ENCODE peak calls at places on chromosomes 5 and 9, in six cellular contexts. N, I, O, P, W and Y are unnamed samples.

GRCh38 chr5:31554552-31554951 is 22.5 kb downstream of the C5orf22 start:
- DNase-seq in P (no peak), N (no peak), I (no peak), W (no peak), O (no peak), Y (no peak)

GRCh38 chr5:89729623-89730390 is 679.7 kb downstream of the CETN3 start:
- DNase-seq in I (no peak), P (no peak), O (no peak), N (peak), W (no peak), Y (no peak)

GRCh38 chr5:3033033-3033755 is 281.7 kb upstream of the IRX2 start:
- DNase-seq in P (no peak), O (no peak), W (no peak), I (no peak), N (no peak), Y (no peak)

GRCh38 chr5:124697912-124698690 is 48.3 kb downstream of the ZNF608 start:
- DNase-seq in I (no peak), O (no peak), W (peak), P (no peak), N (peak), Y (no peak)

GRCh38 chr5:148723143-148723542 is 68.8 kb upstream of the HTR4 start:
- DNase-seq in O (no peak), N (no peak), W (no peak), P (no peak), I (no peak), Y (no peak)

GRCh38 chr5:59525310-59525709 is 368.2 kb downstream of the PDE4D start:
- DNase-seq in N (no peak), O (no peak), P (no peak), W (no peak), I (no peak), Y (no peak)

GRCh38 chr9:35553670-35554543 is 51.2 kb upstream of the TESK1 start:
- DNase-seq in I (peak), O (no peak), P (peak), W (peak), N (peak), Y (peak)

GRCh38 chr9:132584616-132585560 is 2.5 kb downstream of the BARHL1 start:
- DNase-seq in W (no peak), P (no peak), O (no peak), I (no peak), N (no peak), Y (peak)

GRCh38 chr5:177409043-177409801 is at the start of gene F12:
- DNase-seq in N (no peak), W (no peak), O (no peak), I (no peak), P (no peak), Y (no peak)

GRCh38 chr9:89519393-89519805 is 21.5 kb upstream of the SEMA4D start:
- DNase-seq in N (peak), P (peak), O (no peak), I (no peak), W (no peak), Y (peak)

GRCh38 chr9:136092353-136092650 is 2.8 kb downstream of the NACC2 start:
- DNase-seq in W (no peak), P (no peak), O (no peak), I (no peak), N (no peak), Y (no peak)

GRCh38 chr9:107707915-107708441 is 218.4 kb upstream of the KLF4 start:
- DNase-seq in P (no peak), N (no peak), W (no peak), O (no peak), I (no peak), Y (no peak)

GRCh38 chr5:32332361-32332760 is 19.6 kb upstream of the MTMR12 start:
- DNase-seq in W (no peak), I (no peak), N (no peak), O (no peak), P (no peak), Y (no peak)

GRCh38 chr5:33313150-33313549 is 127.6 kb upstream of the TARS1 start:
- DNase-seq in I (no peak), N (peak), O (no peak), P (no peak), W (peak), Y (no peak)

GRCh38 chr5:83724915-83725314 is 4.3 kb upstream of the HAPLN1 start:
- DNase-seq in W (no peak), O (no peak), I (no peak), P (no peak), N (peak), Y (no peak)

GRCh38 chr5:162607879-162608278 is 540.3 kb downstream of the GABRG2 start:
- DNase-seq in I (no peak), N (no peak), P (no peak), O (no peak), W (no peak), Y (no peak)

GRCh38 chr5:68344447-68345111 is 129.0 kb downstream of the PIK3R1 start:
- DNase-seq in P (no peak), I (no peak), N (peak), W (no peak), O (no peak), Y (no peak)

GRCh38 chr5:140633081-140633471 is at the start of gene CD14:
- DNase-seq in P (peak), O (peak), N (no peak), I (no peak), W (no peak), Y (no peak)

GRCh38 chr9:115328228-115328627 is 210.3 kb upstream of the TNC start:
- DNase-seq in N (no peak), P (no peak), W (peak), O (no peak), I (peak), Y (no peak)

GRCh38 chr5:13658761-13659160 is 285.7 kb downstream of the DNAH5 start:
- DNase-seq in N (no peak), W (no peak), O (no peak), I (no peak), P (no peak), Y (no peak)

GRCh38 chr9:7974335-7975005 is 174.9 kb upstream of the DMAC1 start:
- DNase-seq in I (no peak), W (no peak), N (no peak), P (no peak), O (no peak), Y (no peak)

GRCh38 chr9:38295751-38296150 is 96.8 kb upstream of the ALDH1B1 start:
- DNase-seq in N (no peak), P (no peak), I (no peak), O (no peak), W (no peak), Y (no peak)

GRCh38 chr9:28662675-28663074 is 1089.4 kb upstream of the C9orf72 start:
- DNase-seq in O (no peak), P (no peak), N (no peak), W (no peak), I (no peak), Y (no peak)

GRCh38 chr9:128218518-128219389 is 15.6 kb downstream of the DNM1 start:
- DNase-seq in I (peak), W (peak), N (peak), O (peak), P (peak), Y (peak)

GRCh38 chr9:120714846-120715231 is 569 bp upstream of the MEGF9 start:
- DNase-seq in P (no peak), I (no peak), N (no peak), W (no peak), O (no peak), Y (no peak)

GRCh38 chr9:104068546-104068945 is 25.6 kb upstream of the SMC2 start:
- DNase-seq in W (no peak), I (no peak), N (no peak), P (no peak), O (no peak), Y (no peak)

GRCh38 chr5:119406551-119406950 is 45.7 kb upstream of the HSD17B4 start:
- DNase-seq in I (no peak), N (no peak), O (no peak), W (no peak), P (no peak), Y (no peak)

GRCh38 chr5:129094087-129094923 is at the start of gene ISOC1:
- DNase-seq in N (peak), W (peak), P (peak), O (peak), I (peak), Y (peak)

GRCh38 chr5:148507644-148508043 is 123.9 kb downstream of the FBXO38 start:
- DNase-seq in P (no peak), W (no peak), N (no peak), O (no peak), I (no peak), Y (no peak)

GRCh38 chr5:91885291-91886265 is 502.5 kb upstream of the ARRDC3 start:
- DNase-seq in W (no peak), N (no peak), P (no peak), I (no peak), O (no peak), Y (no peak)

GRCh38 chr5:137880313-137880712 is 8.9 kb upstream of the PKD2L2 start:
- DNase-seq in O (no peak), P (no peak), W (no peak), I (no peak), N (no peak), Y (no peak)

GRCh38 chr5:134432677-134433359 is 21.1 kb upstream of the CDKN2AIPNL start:
- DNase-seq in P (no peak), O (no peak), I (no peak), W (no peak), N (no peak), Y (no peak)

GRCh38 chr5:143119301-143119769 is 284.2 kb downstream of the NR3C1 start:
- DNase-seq in P (no peak), W (no peak), N (no peak), I (no peak), O (no peak), Y (no peak)

GRCh38 chr9:121299467-121300282 is 31.7 kb downstream of the GSN start:
- DNase-seq in O (peak), I (peak), W (no peak), P (peak), N (peak), Y (no peak)

GRCh38 chr9:74952281-74953151 is at the start of gene C9orf40:
- DNase-seq in N (peak), I (peak), P (peak), O (peak), W (peak), Y (peak)
- TF ChIP-seq POLR2A in N (no peak), I (no peak), P (no peak), O (peak), W (peak), Y (peak)

DNA sequence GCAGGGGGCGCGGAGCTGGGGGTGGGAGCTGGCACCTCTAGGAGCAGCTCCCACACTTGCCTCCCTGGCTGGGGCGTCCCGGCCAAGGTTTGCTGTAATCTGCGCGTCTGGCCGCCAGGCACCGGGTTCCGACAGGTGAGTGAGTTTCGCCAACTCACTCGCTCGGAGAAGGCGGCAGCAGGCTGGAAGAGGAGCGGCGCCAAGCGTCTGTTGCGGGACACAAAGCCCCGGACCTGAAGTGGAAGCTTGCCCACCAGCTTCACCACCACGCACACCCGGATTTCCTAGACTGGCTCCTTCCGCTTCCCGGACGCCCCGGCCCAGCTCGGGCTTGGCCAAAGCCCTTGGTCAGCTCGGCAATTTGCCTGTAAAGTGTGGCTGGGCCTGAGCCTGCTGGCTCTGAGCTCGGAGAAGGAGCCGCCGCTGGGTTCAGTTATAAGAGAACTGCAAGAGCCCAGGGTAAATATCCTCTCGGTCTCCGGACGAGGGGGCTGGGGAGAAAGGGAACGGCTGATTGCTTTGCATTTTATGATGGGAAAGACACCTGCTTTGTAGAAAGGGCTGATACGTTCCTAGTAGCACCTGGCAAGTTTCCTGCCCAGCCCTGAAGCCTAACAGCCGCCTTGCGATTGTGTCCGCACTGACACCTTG is 461 bp upstream of the GNA14 start:
- DNase-seq in W (peak), I (peak), P (peak), N (peak), O (peak), Y (no peak)
- TF ChIP-seq POLR2A in W (no peak), I (no peak), P (no peak), N (no peak), O (no peak), Y (no peak)

GRCh38 chr5:180340856-180341255 is 12.3 kb downstream of the GFPT2 start:
- DNase-seq in O (peak), P (no peak), W (no peak), I (no peak), N (no peak), Y (no peak)
- TF ChIP-seq POLR2A in O (no peak), P (no peak), W (no peak), I (no peak), N (no peak), Y (no peak)

DNA sequence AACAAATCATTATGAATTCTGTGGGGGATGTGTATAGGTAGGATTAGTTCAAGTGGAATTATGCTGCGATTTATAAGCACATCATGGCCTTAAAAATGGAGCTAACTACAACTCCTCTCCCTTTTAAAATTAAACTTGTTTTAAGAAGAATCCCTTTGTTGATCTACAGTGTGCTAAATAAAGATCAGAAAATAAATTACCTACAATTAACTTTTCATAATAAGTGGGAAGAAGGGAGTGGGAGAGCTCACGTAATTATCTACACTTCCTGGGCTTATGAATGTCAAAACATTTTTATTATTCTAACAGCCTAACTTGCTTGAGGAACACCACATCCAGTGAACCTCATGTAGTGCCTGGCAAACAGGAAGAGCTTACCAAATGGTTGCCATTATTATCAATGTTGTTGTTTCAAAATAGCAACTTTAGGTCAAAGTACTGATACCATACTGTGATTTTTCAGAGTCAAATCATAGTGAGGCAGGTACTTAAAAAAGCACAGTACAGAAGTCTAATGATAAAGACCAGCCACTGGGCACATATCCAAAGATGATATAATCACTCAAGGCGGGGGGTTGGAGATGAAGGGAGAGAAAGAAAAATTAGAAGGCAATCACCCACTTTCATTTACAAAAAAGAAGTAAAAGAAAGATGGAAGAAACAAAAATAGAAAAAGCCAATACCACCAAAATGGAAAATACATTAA is 174.0 kb downstream of the RAPGEF6 start:
- DNase-seq in N (peak), I (no peak), P (no peak), O (no peak), W (no peak), Y (no peak)
- TF ChIP-seq POLR2A in N (no peak), I (no peak), P (no peak), O (no peak), W (no peak), Y (no peak)

DNA sequence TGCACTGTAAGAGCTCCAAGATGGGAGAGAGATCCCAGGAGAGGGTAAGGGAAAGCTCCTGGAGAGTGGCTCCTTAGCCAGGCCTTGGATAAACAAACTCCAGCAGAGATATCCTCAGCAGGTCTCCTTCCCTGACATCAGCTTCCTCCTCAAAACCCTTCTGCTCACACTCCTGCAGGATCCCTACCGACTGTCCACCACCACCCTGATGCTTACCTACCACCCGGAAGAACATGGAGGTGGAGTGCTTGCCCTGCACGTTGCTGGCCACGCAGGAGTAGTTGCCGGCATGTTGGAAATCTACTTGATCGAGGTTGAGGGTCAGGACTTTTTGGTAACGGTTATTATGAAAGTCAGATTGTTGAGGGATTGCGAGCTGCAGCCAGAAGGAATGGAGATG is 9.3 kb downstream of the CSF1R start:
- DNase-seq in O (no peak), P (peak), I (no peak), W (no peak), N (no peak), Y (no peak)
- TF ChIP-seq POLR2A in O (no peak), P (no peak), I (no peak), W (no peak), N (no peak), Y (no peak)

DNA sequence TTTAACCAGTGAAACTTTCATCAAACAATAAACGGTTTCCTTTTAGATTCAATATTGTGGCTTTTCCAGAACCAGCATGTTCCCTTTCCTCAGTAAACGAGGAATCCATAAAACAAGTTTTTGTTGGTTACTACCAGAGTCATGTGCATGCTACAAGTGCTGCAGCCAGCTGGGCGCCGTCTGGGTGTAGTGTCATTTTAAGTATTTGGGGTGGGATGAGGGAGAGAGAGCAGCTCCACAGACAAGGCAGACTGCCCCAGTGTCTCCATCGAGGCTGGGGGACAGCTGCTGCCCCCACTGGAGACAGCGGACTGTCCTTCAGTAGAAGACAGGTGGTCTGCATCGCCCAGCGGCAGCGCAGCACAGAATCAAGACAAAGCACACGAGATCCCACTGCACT is 17.3 kb downstream of the ARPC5L start:
- DNase-seq in N (no peak), W (no peak), I (no peak), P (no peak), O (no peak), Y (no peak)
- TF ChIP-seq POLR2A in N (no peak), W (no peak), I (no peak), P (no peak), O (no peak), Y (no peak)

DNA sequence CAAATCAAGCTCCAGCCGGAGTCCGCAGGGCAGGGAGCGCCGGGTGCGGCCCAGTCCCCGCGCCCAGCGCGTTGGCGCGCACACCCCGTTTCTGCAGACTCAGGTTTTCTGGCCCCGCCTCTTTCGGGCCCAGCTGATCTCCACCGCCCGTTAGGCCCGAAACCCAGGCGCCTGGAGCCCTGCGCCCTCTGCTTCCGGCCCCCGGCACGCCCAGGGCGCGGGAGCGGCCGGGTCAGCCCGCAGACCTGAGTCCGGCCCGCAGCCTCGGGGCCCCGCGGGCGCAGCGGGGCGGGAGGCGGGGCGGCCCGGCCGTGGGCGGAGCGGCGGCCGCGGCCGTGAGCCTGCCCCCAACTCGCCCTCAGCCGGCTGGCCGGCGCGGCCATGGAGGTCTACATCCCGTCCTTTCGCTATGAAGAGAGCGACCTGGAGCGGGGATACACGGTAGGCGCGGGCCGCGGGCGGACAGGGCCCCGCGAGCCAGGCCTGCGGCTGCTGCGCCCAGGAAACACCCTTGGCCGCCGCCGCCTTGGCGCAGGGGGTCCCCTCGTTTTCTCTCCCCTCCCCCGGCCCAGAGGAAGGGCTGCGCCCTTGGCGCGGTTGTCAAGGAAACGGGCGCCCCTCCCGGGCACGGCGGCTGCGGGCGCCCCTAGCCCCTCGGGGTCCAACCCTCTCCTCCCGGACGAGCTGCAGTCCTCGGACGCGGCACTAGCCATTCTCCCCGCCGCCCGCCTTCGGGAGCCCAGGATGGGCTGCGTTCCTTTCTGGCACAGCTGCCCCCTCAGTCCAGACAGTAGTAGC is at the start of gene SNX24:
- DNase-seq in P (peak), N (peak), I (peak), W (peak), O (peak), Y (peak)
- TF ChIP-seq POLR2A in P (no peak), N (peak), I (no peak), W (peak), O (peak), Y (peak)

GRCh38 chr5:61018102-61018501 is 73.1 kb downstream of the NDUFAF2 start:
- DNase-seq in I (no peak), N (no peak), P (no peak), O (no peak), W (no peak), Y (no peak)
- TF ChIP-seq POLR2A in I (no peak), N (no peak), P (no peak), O (no peak), W (no peak), Y (no peak)

DNA sequence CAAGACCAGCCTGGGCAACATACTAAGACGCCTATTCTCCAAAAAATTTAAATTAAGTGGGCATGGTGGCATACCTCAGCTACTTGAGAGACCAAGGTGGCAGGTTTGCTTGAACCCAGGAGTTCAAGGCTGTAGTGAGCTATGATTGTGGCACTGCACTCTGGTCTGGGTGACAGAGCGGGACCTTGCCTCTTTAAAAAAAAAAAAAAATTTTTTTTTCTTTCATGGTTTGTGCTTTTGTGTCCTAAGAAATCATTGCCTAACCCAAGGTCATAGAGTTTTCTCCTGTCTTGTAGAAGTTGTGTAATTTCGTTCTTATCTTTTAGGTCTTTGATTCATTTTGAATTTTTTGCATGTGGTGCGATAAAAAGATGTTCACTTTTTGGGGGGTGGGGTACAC is 12.3 kb downstream of the GPBP1 start:
- DNase-seq in W (no peak), N (no peak), I (no peak), O (no peak), P (no peak), Y (no peak)
- TF ChIP-seq POLR2A in W (no peak), N (no peak), I (no peak), O (no peak), P (no peak), Y (no peak)